ENCODE peak calls at places on chromosomes 3 and 15, in ten cellular contexts. Z, A, I, P, X, Q, B, J, H and Y are unnamed samples.

GRCh38 chr15:47862402-47862801 is 145.1 kb downstream of the SEMA6D start:
- DNase-seq in I (no peak), Q (no peak), J (no peak), Z (no peak), B (no peak), P (no peak), A (no peak), X (no peak), H (no peak), Y (no peak)

GRCh38 chr3:39724233-39724846 is 85.1 kb upstream of the MYRIP start:
- DNase-seq in X (peak), Q (no peak), H (peak), P (no peak), B (no peak), I (no peak), Z (no peak), A (no peak), J (no peak), Y (no peak)

GRCh38 chr15:43144512-43144911 is 11.1 kb downstream of the TMEM62 start:
- DNase-seq in P (no peak), A (no peak), Z (peak), I (no peak), H (no peak), X (no peak), Q (no peak), B (no peak), J (no peak), Y (no peak)

GRCh38 chr15:74525946-74526345 is 15.1 kb upstream of the ARID3B start:
- DNase-seq in Z (no peak), I (peak), P (no peak), H (no peak), Q (no peak), B (no peak), X (peak), A (no peak), J (no peak), Y (no peak)

GRCh38 chr3:138348107-138348949 is at the start of gene MRAS:
- DNase-seq in A (peak), B (no peak), I (peak), X (peak), P (peak), H (peak), J (peak), Z (peak), Q (peak), Y (peak)

GRCh38 chr15:67746450-67746849 is 78.9 kb upstream of the SKOR1 start:
- DNase-seq in P (no peak), J (no peak), B (no peak), Q (no peak), H (no peak), X (peak), I (peak), Z (no peak), A (no peak), Y (no peak)

GRCh38 chr15:41855121-41855941 is 16.7 kb downstream of the PLA2G4B start:
- DNase-seq in I (no peak), X (no peak), Q (no peak), A (no peak), Z (no peak), P (no peak), H (no peak), J (no peak), B (no peak), Y (no peak)

GRCh38 chr15:78035319-78035718 is 42.2 kb downstream of the TBC1D2B start:
- DNase-seq in A (no peak), B (no peak), J (no peak), Q (no peak), I (no peak), X (no peak), P (peak), H (no peak), Z (no peak), Y (no peak)

GRCh38 chr15:31206386-31207174 is 105.1 kb upstream of the TRPM1 start:
- DNase-seq in I (no peak), B (no peak), Z (no peak), A (no peak), P (no peak), Q (no peak), H (no peak), X (no peak), J (no peak), Y (no peak)

GRCh38 chr3:186843039-186843432 is 526 bp downstream of the ADIPOQ start:
- DNase-seq in J (no peak), Z (no peak), Q (no peak), X (no peak), B (no peak), I (no peak), A (no peak), H (no peak), P (no peak), Y (no peak)

GRCh38 chr3:153970735-153971347 is 150.3 kb upstream of the ARHGEF26 start:
- DNase-seq in Z (no peak), J (no peak), X (no peak), I (peak), H (no peak), P (no peak), B (no peak), Q (no peak), A (no peak), Y (no peak)

GRCh38 chr15:74259821-74260502 is 23.8 kb downstream of the CCDC33 start:
- DNase-seq in I (no peak), X (no peak), J (no peak), B (no peak), Z (no peak), H (no peak), P (no peak), Q (no peak), A (no peak), Y (no peak)

GRCh38 chr15:67103432-67103831 is 38.0 kb downstream of the SMAD3 start:
- DNase-seq in Q (no peak), Z (no peak), J (no peak), X (no peak), H (no peak), I (no peak), A (no peak), B (no peak), P (no peak), Y (no peak)

GRCh38 chr15:49343546-49343945 is 79.5 kb upstream of the FGF7 start:
- DNase-seq in A (no peak), Q (no peak), X (no peak), Z (no peak), P (no peak), B (no peak), J (no peak), H (no peak), I (no peak), Y (no peak)

GRCh38 chr3:189739396-189739795 is 108.2 kb downstream of the TP63 start:
- DNase-seq in Z (no peak), H (no peak), J (no peak), P (no peak), Q (no peak), A (no peak), X (no peak), I (peak), B (no peak), Y (no peak)

GRCh38 chr3:14728113-14728512 is 53.2 kb downstream of the C3orf20 start:
- DNase-seq in J (no peak), X (no peak), B (no peak), H (no peak), A (no peak), P (no peak), Q (no peak), Z (no peak), I (no peak), Y (no peak)

GRCh38 chr3:133444071-133444774 is 44.4 kb downstream of the BFSP2 start:
- DNase-seq in X (peak), B (no peak), Z (peak), Q (no peak), P (no peak), A (no peak), I (peak), H (no peak), J (no peak), Y (no peak)

GRCh38 chr3:24202071-24202470 is 257.0 kb downstream of the NR1D2 start:
- DNase-seq in Z (no peak), Q (no peak), P (no peak), B (no peak), A (no peak), H (no peak), X (no peak), J (no peak), I (no peak), Y (no peak)

GRCh38 chr3:71984843-71985594 is 200.1 kb upstream of the PROK2 start:
- DNase-seq in Z (no peak), J (no peak), B (no peak), A (no peak), P (no peak), Q (peak), X (no peak), H (no peak), I (no peak), Y (no peak)

GRCh38 chr3:97979610-97980009 is 7.4 kb upstream of the RIOX2 start:
- DNase-seq in Q (no peak), J (no peak), P (no peak), H (peak), A (no peak), I (no peak), X (no peak), B (no peak), Z (no peak), Y (no peak)

GRCh38 chr3:14319654-14320182 is 82.7 kb upstream of the SLC6A6 start:
- DNase-seq in I (peak), J (no peak), B (no peak), P (no peak), Q (peak), H (peak), Z (peak), X (peak), A (peak), Y (no peak)

GRCh38 chr15:56736881-56737707 is 3.8 kb upstream of the ZNF280D start:
- DNase-seq in X (no peak), J (no peak), Z (no peak), A (no peak), I (no peak), P (no peak), H (no peak), B (no peak), Q (no peak), Y (no peak)

GRCh38 chr3:126472277-126473006 is 3.2 kb downstream of the ZXDC start:
- DNase-seq in A (no peak), B (no peak), I (peak), Q (no peak), Z (peak), X (peak), P (no peak), J (peak), H (peak), Y (no peak)

GRCh38 chr15:99021669-99022068 is 14.1 kb upstream of the PGPEP1L start:
- DNase-seq in Z (no peak), X (no peak), H (no peak), P (no peak), A (no peak), Q (no peak), I (no peak), B (no peak), J (no peak), Y (no peak)

GRCh38 chr15:74793135-74794028 is 11.5 kb downstream of the CSK start:
- DNase-seq in I (peak), J (no peak), P (peak), X (no peak), A (no peak), H (no peak), B (peak), Q (peak), Z (peak), Y (no peak)

GRCh38 chr15:33099213-33099612 is 95.3 kb downstream of the FMN1 start:
- DNase-seq in Q (no peak), B (no peak), J (no peak), H (no peak), I (no peak), X (no peak), P (no peak), A (no peak), Z (no peak), Y (no peak)